ENCODE peak calls at places on chromosomes 11 and 22, in four cellular contexts. B, Q, L and I are unnamed samples.

GRCh38 chr22:39414886-39415285 is 15.3 kb downstream of the TAB1 start:
- DNase-seq in B (no peak), Q (peak), L (no peak), I (no peak)

GRCh38 chr22:33025675-33026074 is 32.5 kb downstream of the SYN3 start:
- DNase-seq in B (no peak), Q (no peak), L (no peak), I (no peak)

GRCh38 chr22:49028111-49028510 is 799.6 kb downstream of the BRD1 start:
- DNase-seq in B (no peak), Q (no peak), L (no peak), I (no peak)

GRCh38 chr11:134562176-134562575 is 150.1 kb upstream of the B3GAT1 start:
- DNase-seq in B (no peak), Q (peak), L (no peak), I (no peak)

GRCh38 chr11:110327508-110327907 is 31.1 kb upstream of the RDX start:
- DNase-seq in B (no peak), Q (no peak), L (no peak), I (no peak)

GRCh38 chr11:8086001-8086479 is 5.0 kb downstream of the TUB start:
- DNase-seq in B (no peak), Q (peak), L (no peak), I (no peak)

GRCh38 chr11:86737752-86738151 is 62.6 kb upstream of the PRSS23 start:
- DNase-seq in B (no peak), Q (no peak), L (peak), I (no peak)

GRCh38 chr11:34493926-34494595 is 19.5 kb downstream of the ELF5 start:
- DNase-seq in B (no peak), Q (no peak), L (no peak), I (no peak)

GRCh38 chr22:23906641-23907040 is 12.5 kb downstream of the MIF start:
- DNase-seq in B (no peak), Q (no peak), L (no peak), I (no peak)

GRCh38 chr22:21915624-21916308 is 36.9 kb downstream of the PPM1F start:
- DNase-seq in B (no peak), Q (no peak), L (no peak), I (no peak)

GRCh38 chr11:66950113-66950535 is 8.1 kb downstream of the PC start:
- DNase-seq in B (no peak), Q (no peak), L (peak), I (no peak)

GRCh38 chr22:48661984-48662383 is 1165.7 kb downstream of the BRD1 start:
- DNase-seq in B (no peak), Q (no peak), L (no peak), I (no peak)

GRCh38 chr11:34798985-34799384 is 117.2 kb downstream of the APIP start:
- DNase-seq in B (no peak), Q (no peak), L (no peak), I (no peak)

GRCh38 chr11:27703453-27703852 is 3.2 kb upstream of the BDNF start:
- DNase-seq in B (no peak), Q (no peak), L (peak), I (no peak)

GRCh38 chr11:36037031-36037430 is 93.2 kb downstream of the LDLRAD3 start:
- DNase-seq in B (no peak), Q (peak), L (no peak), I (no peak)